ENCODE peak calls at places on chromosomes 6 and 20, in four cellular contexts. One of them, this sample, is unnamed. For H3K4me1, the result is how much of the 10 kb centered on the place peaks cover.

GRCh38 chr6:35302604-35303218 is 5.1 kb downstream of the DEF6 start:
- DNase-seq in H1: no peak
- DNase-seq in GM12878: peak
- DNase-seq in HepG2: no peak
- DNase-seq in this sample: peak

GRCh38 chr6:2940010-2940850 is 31.1 kb downstream of the SERPINB6 start:
- DNase-seq in H1: no peak
- DNase-seq in GM12878: peak
- DNase-seq in HepG2: peak
- DNase-seq in this sample: no peak

GRCh38 chr6:158797331-158798202 is 21.6 kb downstream of the EZR start:
- DNase-seq in H1: no peak
- DNase-seq in GM12878: no peak
- DNase-seq in HepG2: no peak
- DNase-seq in this sample: no peak

GRCh38 chr20:11891081-11891826 is 26.4 kb upstream of the BTBD3 start:
- DNase-seq in H1: no peak
- DNase-seq in GM12878: no peak
- DNase-seq in HepG2: peak
- DNase-seq in this sample: no peak

GRCh38 chr6:119034827-119035458 is 43.5 kb downstream of the FAM184A start:
- DNase-seq in H1: no peak
- DNase-seq in GM12878: no peak
- DNase-seq in HepG2: peak
- DNase-seq in this sample: no peak

GRCh38 chr6:19757036-19757435 is 80.1 kb upstream of the ID4 start:
- DNase-seq in H1: no peak
- DNase-seq in GM12878: no peak
- DNase-seq in HepG2: peak
- DNase-seq in this sample: no peak

GRCh38 chr6:131029661-131030297 is 33.3 kb downstream of the EPB41L2 start:
- DNase-seq in H1: no peak
- DNase-seq in GM12878: peak
- DNase-seq in HepG2: no peak
- DNase-seq in this sample: no peak

GRCh38 chr6:20686142-20686541 is 151.9 kb downstream of the CDKAL1 start:
- DNase-seq in H1: peak
- DNase-seq in GM12878: no peak
- DNase-seq in HepG2: no peak
- DNase-seq in this sample: no peak

GRCh38 chr6:117861545-117861944 is 45.5 kb upstream of the SLC35F1 start:
- DNase-seq in H1: no peak
- DNase-seq in GM12878: no peak
- DNase-seq in HepG2: no peak
- DNase-seq in this sample: no peak

GRCh38 chr20:50904067-50904570 is 27.1 kb downstream of the ADNP start:
- DNase-seq in H1: no peak
- DNase-seq in GM12878: no peak
- DNase-seq in HepG2: no peak
- DNase-seq in this sample: no peak

GRCh38 chr6:119322034-119322433 is 27.5 kb downstream of the MAN1A1 start:
- DNase-seq in H1: no peak
- DNase-seq in GM12878: no peak
- DNase-seq in HepG2: no peak
- DNase-seq in this sample: no peak

GRCh38 chr20:57818418-57818817 is 108.6 kb upstream of the PMEPA1 start:
- DNase-seq in H1: no peak
- DNase-seq in GM12878: no peak
- DNase-seq in HepG2: no peak
- DNase-seq in this sample: no peak

GRCh38 chr6:5541751-5542432 is 280.6 kb downstream of the FARS2 start:
- DNase-seq in H1: peak
- DNase-seq in GM12878: no peak
- DNase-seq in HepG2: no peak
- DNase-seq in this sample: peak

GRCh38 chr6:119348308-119349040 is 1.1 kb downstream of the MAN1A1 start:
- DNase-seq in H1: no peak
- DNase-seq in GM12878: no peak
- DNase-seq in HepG2: peak
- DNase-seq in this sample: no peak

GRCh38 chr6:10404799-10405524 is 9.9 kb downstream of the TFAP2A start:
- DNase-seq in H1: no peak
- DNase-seq in GM12878: no peak
- DNase-seq in HepG2: no peak
- DNase-seq in this sample: no peak

GRCh38 chr6:110053395-110054240 is 75.5 kb downstream of the GPR6 start:
- DNase-seq in H1: no peak
- DNase-seq in GM12878: no peak
- DNase-seq in HepG2: peak
- DNase-seq in this sample: peak

GRCh38 chr6:136284909-136285308 is 4.7 kb downstream of the BCLAF1 start:
- DNase-seq in H1: no peak
- DNase-seq in GM12878: no peak
- DNase-seq in HepG2: no peak
- DNase-seq in this sample: no peak

GRCh38 chr20:47061549-47061948 is 166.9 kb downstream of the EYA2 start:
- DNase-seq in H1: no peak
- DNase-seq in GM12878: no peak
- DNase-seq in HepG2: no peak
- DNase-seq in this sample: no peak

GRCh38 chr20:472889-473292 is 10.6 kb upstream of the TBC1D20 start:
- DNase-seq in H1: no peak
- DNase-seq in GM12878: no peak
- DNase-seq in HepG2: peak
- DNase-seq in this sample: no peak

GRCh38 chr20:43544501-43544900 is 14.3 kb upstream of the SGK2 start:
- DNase-seq in H1: no peak
- DNase-seq in GM12878: no peak
- DNase-seq in HepG2: no peak
- DNase-seq in this sample: no peak

GRCh38 chr6:137148291-137149076 is 25.0 kb downstream of the IL22RA2 start:
- DNase-seq in H1: no peak
- DNase-seq in GM12878: no peak
- DNase-seq in HepG2: peak
- DNase-seq in this sample: no peak

GRCh38 chr6:105121981-105122380 is 57.8 kb downstream of the POPDC3 start:
- DNase-seq in H1: no peak
- DNase-seq in GM12878: no peak
- DNase-seq in HepG2: no peak
- DNase-seq in this sample: no peak

GRCh38 chr20:50405235-50405914 is 104.8 kb upstream of the PTPN1 start:
- DNase-seq in H1: no peak
- DNase-seq in GM12878: no peak
- DNase-seq in HepG2: peak
- DNase-seq in this sample: no peak

GRCh38 chr6:143507358-143508145 is 4.0 kb downstream of the FUCA2 start:
- DNase-seq in H1: no peak
- DNase-seq in GM12878: no peak
- DNase-seq in HepG2: no peak
- DNase-seq in this sample: no peak

GRCh38 chr6:107495196-107495643 is 5.3 kb downstream of the SOBP start:
- DNase-seq in H1: no peak
- DNase-seq in GM12878: no peak
- DNase-seq in HepG2: no peak
- DNase-seq in this sample: no peak

GRCh38 chr6:33374359-33374910 is 17.2 kb upstream of the KIFC1 start:
- DNase-seq in H1: no peak
- DNase-seq in GM12878: no peak
- DNase-seq in HepG2: no peak
- DNase-seq in this sample: no peak

GRCh38 chr20:23290761-23291574 is 59.6 kb upstream of the NXT1 start:
- DNase-seq in H1: no peak
- DNase-seq in GM12878: no peak
- DNase-seq in HepG2: no peak
- DNase-seq in this sample: no peak

GRCh38 chr6:35893246-35893645 is 27.7 kb downstream of the SRPK1 start:
- DNase-seq in H1: no peak
- DNase-seq in GM12878: no peak
- DNase-seq in HepG2: no peak
- DNase-seq in this sample: no peak

GRCh38 chr6:154403803-154404202 is 47.2 kb upstream of the IPCEF1 start:
- DNase-seq in H1: no peak
- DNase-seq in GM12878: no peak
- DNase-seq in HepG2: no peak
- DNase-seq in this sample: no peak

GRCh38 chr20:38863024-38863851 is 57.7 kb downstream of the PPP1R16B start:
- DNase-seq in H1: no peak
- DNase-seq in GM12878: peak
- DNase-seq in HepG2: no peak
- DNase-seq in this sample: no peak

GRCh38 chr20:24098886-24099285 is 110.3 kb upstream of the GGTLC1 start:
- DNase-seq in H1: no peak
- DNase-seq in GM12878: no peak
- DNase-seq in HepG2: no peak
- DNase-seq in this sample: no peak

GRCh38 chr6:118558811-118559217 is 10.7 kb downstream of the PLN start:
- DNase-seq in H1: no peak
- DNase-seq in GM12878: no peak
- DNase-seq in HepG2: no peak
- DNase-seq in this sample: no peak

GRCh38 chr6:39137235-39137634 is 22.2 kb upstream of the SAYSD1 start:
- DNase-seq in H1: no peak
- DNase-seq in GM12878: no peak
- DNase-seq in HepG2: peak
- DNase-seq in this sample: peak

GRCh38 chr6:36113049-36113448 is 17.3 kb upstream of the MAPK13 start:
- DNase-seq in H1: no peak
- DNase-seq in GM12878: no peak
- DNase-seq in HepG2: peak
- DNase-seq in this sample: no peak

GRCh38 chr6:105029581-105029980 is 72.7 kb downstream of the LIN28B start:
- DNase-seq in H1: no peak
- DNase-seq in GM12878: no peak
- DNase-seq in HepG2: no peak
- DNase-seq in this sample: no peak

GRCh38 chr20:22430154-22430745 is 154.1 kb downstream of the FOXA2 start:
- DNase-seq in H1: peak
- DNase-seq in GM12878: no peak
- DNase-seq in HepG2: peak
- DNase-seq in this sample: peak

GRCh38 chr6:129370268-129370916 is 339.6 kb downstream of the ARHGAP18 start:
- DNase-seq in H1: peak
- DNase-seq in GM12878: no peak
- DNase-seq in HepG2: peak
- DNase-seq in this sample: peak

GRCh38 chr20:36744243-36744642 is 1.6 kb downstream of the NDRG3 start:
- DNase-seq in H1: no peak
- DNase-seq in GM12878: no peak
- DNase-seq in HepG2: no peak
- DNase-seq in this sample: no peak

DNA sequence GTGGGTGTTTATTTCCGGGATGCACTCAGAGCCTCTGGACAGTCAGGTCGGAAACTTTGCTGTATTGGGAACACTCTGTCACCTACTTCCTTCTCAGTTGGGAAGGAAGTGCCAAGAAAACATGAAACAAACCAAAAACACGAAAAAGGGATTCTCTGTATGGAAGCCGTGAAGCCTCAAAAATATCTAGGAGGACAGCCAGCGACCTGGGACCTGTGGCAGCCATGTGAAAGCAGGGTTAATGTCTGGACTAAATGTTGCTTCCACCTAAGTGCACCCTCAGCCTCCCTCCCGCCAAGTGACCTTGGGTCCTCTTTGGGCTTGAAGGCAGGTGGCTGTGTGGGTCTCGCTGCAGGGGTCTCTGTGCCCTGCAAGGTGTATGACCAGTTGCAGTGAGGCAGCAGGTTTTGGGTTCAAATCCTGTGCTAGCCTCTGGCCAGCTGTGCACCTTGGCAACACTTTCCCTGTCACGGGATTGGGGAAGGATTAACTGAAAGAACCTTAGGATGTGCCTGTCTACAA is 846 bp downstream of the MAVS start:
- DNase-seq in H1: no peak
- DNase-seq in GM12878: no peak
- DNase-seq in HepG2: no peak
- DNase-seq in this sample: no peak
- TF ChIP-seq SUZ12 in H1: no peak
- TF ChIP-seq SUZ12 in GM12878: no peak
- TF ChIP-seq SUZ12 in HepG2: no peak
- TF ChIP-seq SUZ12 in this sample: no peak

GRCh38 chr6:26235240-26235730 is 129.7 kb upstream of the BTN3A2 start:
- DNase-seq in H1: no peak
- DNase-seq in GM12878: no peak
- DNase-seq in HepG2: no peak
- DNase-seq in this sample: no peak
- H3K4me1 ChIP-seq in H1: under half
- H3K4me1 ChIP-seq in GM12878: under half
- H3K4me1 ChIP-seq in HepG2: under half
- H3K4me1 ChIP-seq in this sample: under half

GRCh38 chr6:134416501-134417154 is 98.7 kb upstream of the SGK1 start:
- DNase-seq in H1: no peak
- DNase-seq in GM12878: no peak
- DNase-seq in HepG2: no peak
- DNase-seq in this sample: no peak
- TF ChIP-seq SUZ12 in H1: no peak
- TF ChIP-seq SUZ12 in GM12878: no peak
- TF ChIP-seq SUZ12 in HepG2: no peak
- TF ChIP-seq SUZ12 in this sample: no peak

DNA sequence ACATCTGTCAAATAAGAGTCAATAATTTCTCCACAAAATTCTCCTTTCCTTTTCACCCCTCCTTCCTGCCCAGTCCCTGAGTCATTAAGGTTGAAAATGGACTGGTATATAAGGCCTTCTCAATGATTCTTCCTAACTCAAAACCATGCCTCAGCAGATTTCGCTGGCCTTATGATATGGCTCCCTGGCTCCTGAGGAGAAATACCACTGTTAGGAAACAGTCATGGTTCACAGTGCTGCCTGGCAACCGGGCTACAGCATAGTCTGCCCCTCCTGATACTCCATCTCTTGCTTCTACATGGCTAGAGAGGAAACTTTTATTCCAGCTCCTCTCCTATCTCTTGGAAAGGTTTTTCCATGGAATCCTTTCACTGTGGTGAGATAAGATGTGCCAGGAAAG is 4.7 kb downstream of the UBE2J1 start:
- DNase-seq in H1: no peak
- DNase-seq in GM12878: no peak
- DNase-seq in HepG2: no peak
- DNase-seq in this sample: no peak
- H3K4me1 ChIP-seq in H1: under half
- H3K4me1 ChIP-seq in GM12878: under half
- H3K4me1 ChIP-seq in HepG2: under half
- H3K4me1 ChIP-seq in this sample: under half

GRCh38 chr20:40945754-40946451 is 82.7 kb upstream of the TOP1 start:
- DNase-seq in H1: peak
- DNase-seq in GM12878: no peak
- DNase-seq in HepG2: peak
- DNase-seq in this sample: peak
- TF ChIP-seq SUZ12 in H1: no peak
- TF ChIP-seq SUZ12 in GM12878: no peak
- TF ChIP-seq SUZ12 in HepG2: no peak
- TF ChIP-seq SUZ12 in this sample: no peak

DNA sequence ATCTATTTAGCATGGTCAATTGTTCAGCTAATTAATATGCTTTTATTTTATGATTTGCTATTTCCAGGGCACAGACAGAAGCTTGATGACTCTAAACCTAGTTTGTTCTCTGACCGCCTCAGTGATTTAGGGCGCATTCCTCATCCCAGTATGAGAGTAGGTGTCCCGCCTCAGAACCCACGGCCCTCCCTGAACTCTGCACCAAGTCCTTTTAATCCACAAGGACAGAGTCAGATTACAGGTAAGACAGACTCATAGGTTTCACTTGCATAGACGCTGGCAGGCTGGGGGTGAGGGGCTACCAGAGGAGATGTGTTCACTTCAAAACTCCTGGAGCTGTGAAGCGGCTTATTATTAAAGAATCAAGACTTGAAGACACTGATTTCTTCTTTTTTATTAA is 114.1 kb upstream of the SUPT3H start:
- DNase-seq in H1: no peak
- DNase-seq in GM12878: no peak
- DNase-seq in HepG2: no peak
- DNase-seq in this sample: no peak
- H3K4me1 ChIP-seq in H1: under half
- H3K4me1 ChIP-seq in GM12878: under half
- H3K4me1 ChIP-seq in HepG2: under half
- H3K4me1 ChIP-seq in this sample: under half